ENCODE peak calls at places on chromosome 20, in six cellular contexts. I, V, Z, W, G and X are unnamed samples. For H3K27me3 and H3K36me3, the result is how much of the 10 kb centered on the place peaks cover.

GRCh38 chr20:2617099-2617714 is 35.2 kb upstream of the NOP56 start:
- DNase-seq in I (no peak), V (no peak), Z (no peak), W (no peak), G (no peak), X (peak)

GRCh38 chr20:57215826-57216471 is 50.5 kb downstream of the BMP7 start:
- DNase-seq in I (no peak), V (no peak), Z (no peak), W (no peak), G (no peak), X (no peak)

GRCh38 chr20:63536997-63537524 is at the start of gene PTK6:
- DNase-seq in I (peak), V (peak), Z (no peak), W (no peak), G (no peak), X (no peak)

GRCh38 chr20:53635189-53635588 is 41.5 kb upstream of the ZNF217 start:
- DNase-seq in I (no peak), V (no peak), Z (no peak), W (no peak), G (peak), X (no peak)

GRCh38 chr20:61146006-61146405 is 106.1 kb upstream of the CDH4 start:
- DNase-seq in I (no peak), V (no peak), Z (no peak), W (no peak), G (no peak), X (no peak)

GRCh38 chr20:48153523-48153922 is 368.2 kb upstream of the SULF2 start:
- DNase-seq in I (peak), V (no peak), Z (no peak), W (peak), G (no peak), X (no peak)

GRCh38 chr20:22861990-22862389 is 173.1 kb upstream of the SSTR4 start:
- DNase-seq in I (no peak), V (peak), Z (no peak), W (peak), G (no peak), X (no peak)

GRCh38 chr20:34639755-34640222 is 37.1 kb downstream of the PIGU start:
- DNase-seq in I (peak), V (no peak), Z (no peak), W (no peak), G (no peak), X (no peak)

GRCh38 chr20:51377132-51377531 is 165.4 kb downstream of the NFATC2 start:
- DNase-seq in I (no peak), V (no peak), Z (no peak), W (no peak), G (no peak), X (no peak)

GRCh38 chr20:20849126-20849525 is 136.7 kb upstream of the RALGAPA2 start:
- DNase-seq in I (no peak), V (no peak), Z (no peak), W (no peak), G (no peak), X (no peak)

GRCh38 chr20:38338849-38339520 is 7.3 kb upstream of the LBP start:
- DNase-seq in I (peak), V (no peak), Z (no peak), W (peak), G (no peak), X (no peak)

GRCh38 chr20:4711511-4711910 is 10.2 kb upstream of the PRND start:
- DNase-seq in I (no peak), V (no peak), Z (no peak), W (no peak), G (no peak), X (no peak)

GRCh38 chr20:32189691-32190607 is 17.6 kb downstream of the PLAGL2 start:
- DNase-seq in I (no peak), V (peak), Z (peak), W (peak), G (peak), X (peak)

GRCh38 chr20:2873747-2874041 is 413 bp downstream of the PTPRA start:
- DNase-seq in I (no peak), V (peak), Z (peak), W (peak), G (no peak), X (no peak)

GRCh38 chr20:52168116-52168515 is 23.5 kb downstream of the ZFP64 start:
- DNase-seq in I (no peak), V (no peak), Z (no peak), W (no peak), G (no peak), X (no peak)

GRCh38 chr20:35626386-35627001 is 10.9 kb downstream of the SPAG4 start:
- DNase-seq in I (no peak), V (no peak), Z (no peak), W (no peak), G (no peak), X (no peak)

GRCh38 chr20:60627751-60628565 is 624.1 kb upstream of the CDH4 start:
- DNase-seq in I (no peak), V (no peak), Z (no peak), W (no peak), G (no peak), X (no peak)

GRCh38 chr20:4021905-4022304 is 6.5 kb upstream of the RNF24 start:
- DNase-seq in I (no peak), V (no peak), Z (no peak), W (peak), G (no peak), X (no peak)

GRCh38 chr20:32509639-32510066 is 75.5 kb downstream of the NOL4L start:
- DNase-seq in I (no peak), V (no peak), Z (no peak), W (no peak), G (no peak), X (no peak)

GRCh38 chr20:21522479-21523397 is 8.9 kb upstream of the NKX2-2 start:
- DNase-seq in I (no peak), V (no peak), Z (no peak), W (no peak), G (no peak), X (no peak)

GRCh38 chr20:32920530-32921298 is 62.0 kb downstream of the EFCAB8 start:
- DNase-seq in I (no peak), V (no peak), Z (no peak), W (no peak), G (peak), X (no peak)

GRCh38 chr20:43959079-43959919 is 44.6 kb downstream of the TOX2 start:
- DNase-seq in I (no peak), V (no peak), Z (no peak), W (peak), G (no peak), X (no peak)

GRCh38 chr20:12093062-12093796 is 175.5 kb downstream of the BTBD3 start:
- DNase-seq in I (no peak), V (no peak), Z (no peak), W (no peak), G (no peak), X (no peak)

GRCh38 chr20:53660947-53661381 is 67.3 kb upstream of the ZNF217 start:
- DNase-seq in I (no peak), V (no peak), Z (no peak), W (no peak), G (no peak), X (peak)

GRCh38 chr20:1663917-1664316 is 6.3 kb upstream of the SIRPG start:
- DNase-seq in I (peak), V (no peak), Z (no peak), W (no peak), G (no peak), X (no peak)

GRCh38 chr20:64173116-64173515 is 8.9 kb downstream of the MYT1 start:
- DNase-seq in I (no peak), V (peak), Z (no peak), W (no peak), G (no peak), X (no peak)

GRCh38 chr20:62356143-62356947 is 10.8 kb downstream of the LAMA5 start:
- DNase-seq in I (no peak), V (no peak), Z (no peak), W (no peak), G (no peak), X (no peak)
- H3K4me3 ChIP-seq in I (peak), V (peak), Z (no peak), W (no peak), G (no peak), X (no peak)

GRCh38 chr20:58811334-58811733 is 39.4 kb downstream of the GNAS-AS1 start:
- DNase-seq in I (no peak), V (no peak), Z (no peak), W (no peak), G (no peak), X (no peak)
- H3K27me3 ChIP-seq in I (half or more), V (under half), Z (under half), W (under half), G (under half), X (under half)

DNA sequence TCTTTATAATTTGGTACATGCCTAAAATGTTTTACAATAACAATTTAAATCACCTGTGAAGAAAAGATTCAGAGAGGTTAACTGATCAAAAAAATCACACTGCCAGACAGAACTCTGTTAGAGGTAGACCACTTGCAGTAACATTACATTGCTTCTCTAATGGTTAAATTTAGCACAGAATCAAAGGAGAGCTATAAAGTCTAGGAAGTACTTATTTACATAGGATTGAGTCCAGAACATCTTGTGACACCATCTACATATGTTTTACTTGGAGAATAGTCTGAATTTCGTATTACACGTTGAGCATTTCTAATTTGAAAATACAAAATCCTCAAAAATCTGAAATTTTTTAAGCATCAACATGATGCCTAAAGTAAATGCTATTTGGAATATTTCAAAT is 17.2 kb upstream of the TBC1D20 start:
- DNase-seq in I (no peak), V (no peak), Z (no peak), W (peak), G (no peak), X (no peak)
- H3K36me3 ChIP-seq in I (under half), V (under half), Z (under half), W (under half), G (under half), X (under half)

GRCh38 chr20:58512808-58513552 is 2.2 kb downstream of the APCDD1L start:
- DNase-seq in I (no peak), V (no peak), Z (no peak), W (peak), G (no peak), X (no peak)

GRCh38 chr20:58513580-58514285 is 1.5 kb downstream of the APCDD1L start:
- DNase-seq in I (no peak), V (no peak), Z (no peak), W (no peak), G (no peak), X (no peak)

GRCh38 chr20:58515240-58516212 is at the start of gene APCDD1L:
- DNase-seq in I (peak), V (no peak), Z (peak), W (peak), G (no peak), X (no peak)

GRCh38 chr20:58511861-58512260 is 3.3 kb downstream of the APCDD1L start:
- DNase-seq in I (no peak), V (no peak), Z (no peak), W (peak), G (no peak), X (no peak)

DNA sequence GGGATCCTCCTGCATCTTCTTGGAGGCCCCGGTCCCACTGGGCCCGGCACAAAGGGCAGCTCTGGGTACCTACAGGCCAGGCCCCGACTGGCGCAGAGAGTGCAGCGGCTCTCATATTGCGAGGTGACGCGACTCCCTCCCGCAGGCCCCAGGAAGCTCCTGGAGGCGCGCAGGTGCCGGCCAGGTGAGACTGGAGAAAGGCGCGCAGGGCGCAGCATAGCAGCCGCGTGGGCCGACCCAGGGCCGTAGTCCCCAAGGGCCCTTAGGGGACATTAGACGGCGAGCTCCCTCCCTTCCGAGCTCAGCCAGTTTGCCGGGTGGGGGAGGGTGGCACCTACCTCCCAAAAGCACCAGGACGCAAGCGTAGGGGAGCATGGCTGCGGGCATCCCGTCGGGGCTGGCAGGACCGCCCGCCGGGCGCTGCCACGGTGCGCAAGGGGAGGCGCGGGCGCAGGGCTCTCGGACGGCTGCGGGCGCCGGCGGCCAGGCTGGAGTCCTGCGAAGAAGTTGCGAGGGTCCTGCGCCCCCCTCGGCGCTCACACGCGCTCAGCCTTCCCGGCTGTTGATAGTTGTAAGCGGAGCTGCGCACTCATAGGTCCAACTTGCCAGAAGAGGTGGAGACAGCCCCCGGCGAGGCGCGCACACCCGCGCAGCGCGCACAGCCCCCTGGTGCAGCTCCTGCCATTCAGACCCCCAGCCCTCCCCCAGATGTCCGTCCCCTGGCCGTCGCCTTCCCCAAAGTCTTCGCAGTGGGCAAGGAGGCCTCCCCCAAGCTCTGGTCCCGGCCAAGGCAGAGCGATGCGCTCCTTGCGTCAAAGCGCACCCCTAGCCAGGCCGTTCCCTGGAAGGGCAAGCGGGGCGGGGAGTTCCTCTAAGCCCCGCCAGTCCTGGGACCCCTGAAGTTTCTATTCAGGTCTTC is 619 bp downstream of the APCDD1L start:
- DNase-seq in I (no peak), V (no peak), Z (peak), W (peak), G (no peak), X (no peak)
- H3K4me3 ChIP-seq in I (peak), V (no peak), Z (peak), W (peak), G (peak), X (no peak)